ENCODE peak calls at places on chromosomes 3 and 15, in nine cellular contexts. Q is heart left ventricle; P is cardiac fibroblast; R is CD8-positive, alpha-beta T cell; E is GM12865; X is endothelial cell of umbilical vein; H is bronchial epithelial cell; G is BJ; N is AG09309. W is an unnamed sample.

GRCh38 chr15:87500240-87500639 is 756.3 kb downstream of the NTRK3 start:
- DNase-seq in Q (no peak), P (no peak), R (no peak), E (no peak), X (no peak), H (no peak), G (no peak), N (no peak), W (no peak)

GRCh38 chr15:48084759-48085420 is 35.9 kb upstream of the SLC24A5 start:
- DNase-seq in Q (no peak), P (peak; percentile 42), R (no peak), E (peak; percentile 36), X (peak; percentile 18), H (peak; percentile 37), G (no peak), N (no peak), W (peak; percentile 32)

GRCh38 chr3:36792342-36792741 is 28.0 kb upstream of the DCLK3 start:
- DNase-seq in Q (no peak), P (peak; percentile 39), R (no peak), E (peak; percentile 50), X (peak; percentile 26), H (peak; percentile 47), G (no peak), N (no peak), W (peak; percentile 35)

GRCh38 chr15:95017950-95018349 is 786.6 kb downstream of the MCTP2 start:
- DNase-seq in Q (peak; percentile 81), P (peak; percentile 54), R (no peak), E (no peak), X (peak; percentile 87), H (no peak), G (no peak), N (no peak), W (no peak)

GRCh38 chr15:73002509-73002908 is 49.8 kb upstream of the NEO1 start:
- DNase-seq in Q (no peak), P (no peak), R (no peak), E (no peak), X (no peak), H (no peak), G (peak; percentile 46), N (peak; percentile 42), W (no peak)

GRCh38 chr3:49869525-49870126 is at the start of gene CAMKV:
- DNase-seq in Q (no peak), P (no peak), R (no peak), E (no peak), X (no peak), H (no peak), G (no peak), N (no peak), W (peak; percentile 55)

GRCh38 chr15:22823495-22824128 is 14.9 kb upstream of the NIPA2 start:
- DNase-seq in Q (no peak), P (no peak), R (no peak), E (no peak), X (no peak), H (no peak), G (no peak), N (no peak), W (no peak)

GRCh38 chr3:129386984-129387383 is 41.5 kb downstream of the EFCAB12 start:
- DNase-seq in Q (no peak), P (no peak), R (no peak), E (no peak), X (no peak), H (no peak), G (no peak), N (no peak), W (no peak)

GRCh38 chr3:133838296-133838789 is 32.7 kb downstream of the SRPRB start:
- DNase-seq in Q (no peak), P (no peak), R (no peak), E (no peak), X (no peak), H (no peak), G (no peak), N (no peak), W (no peak)

GRCh38 chr3:168047190-168047795 is 48.4 kb downstream of the GOLIM4 start:
- DNase-seq in Q (no peak), P (peak; percentile 88), R (no peak), E (peak; percentile 82), X (peak; percentile 83), H (peak; percentile 86), G (peak; percentile 52), N (peak; percentile 68), W (peak; percentile 61)

GRCh38 chr15:70374096-70374495 is 276.4 kb upstream of the TLE3 start:
- DNase-seq in Q (no peak), P (no peak), R (no peak), E (no peak), X (no peak), H (no peak), G (no peak), N (no peak), W (no peak)

GRCh38 chr15:92140802-92141201 is 252.9 kb upstream of the ST8SIA2 start:
- DNase-seq in Q (no peak), P (no peak), R (no peak), E (no peak), X (no peak), H (peak; percentile 84), G (no peak), N (no peak), W (no peak)

GRCh38 chr3:173870976-173871375 is 473.4 kb downstream of the NLGN1 start:
- DNase-seq in Q (no peak), P (no peak), R (no peak), E (no peak), X (no peak), H (no peak), G (no peak), N (no peak), W (no peak)

GRCh38 chr3:101189786-101190185 is 130.6 kb downstream of the IMPG2 start:
- DNase-seq in Q (no peak), P (peak; percentile 29), R (no peak), E (no peak), X (no peak), H (peak; percentile 56), G (no peak), N (peak; percentile 31), W (no peak)

DNA sequence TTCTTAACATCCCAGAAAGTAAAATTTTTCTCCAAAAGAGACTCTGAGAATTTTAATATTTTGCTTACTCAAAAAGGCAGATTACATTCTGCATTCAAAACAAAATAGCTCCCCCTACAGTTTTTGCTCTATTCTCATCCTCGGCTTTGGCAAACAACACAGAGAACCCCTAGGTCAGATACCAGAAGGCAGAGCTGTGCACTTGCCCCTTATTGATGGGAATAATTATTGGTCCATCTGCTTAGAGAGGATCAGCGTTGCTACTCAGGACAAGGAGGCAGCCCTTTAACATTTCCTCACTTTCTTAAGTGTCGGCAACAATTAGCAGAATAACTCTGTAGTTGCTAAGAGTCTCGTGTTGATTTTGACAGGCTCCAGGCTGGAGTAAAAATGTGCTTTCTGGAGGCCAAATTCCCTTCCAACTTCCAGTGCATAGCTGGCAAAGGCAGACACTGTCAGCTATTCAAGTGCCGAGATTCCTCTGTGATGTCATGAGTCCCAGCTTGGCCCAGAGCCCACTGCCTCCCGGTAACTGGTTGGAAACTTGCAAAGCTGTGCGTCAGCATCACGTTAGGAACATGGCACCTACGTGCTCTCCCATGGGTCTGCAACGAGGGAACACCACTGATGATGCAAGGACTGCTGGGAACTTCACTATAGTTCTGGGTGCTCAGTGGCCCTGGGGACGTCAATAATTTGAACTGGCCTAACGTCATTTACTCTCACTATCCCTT is 482.7 kb upstream of the ADAMTS9 start:
- DNase-seq in Q (peak; percentile 95), P (peak; percentile 98), R (no peak), E (no peak), X (peak; percentile 59), H (peak; percentile 21), G (peak; percentile 26), N (peak; percentile 53), W (no peak)
- TF ChIP-seq CTCF in Q (peak; percentile 51), P (peak; percentile 48), R (no peak), E (no peak), X (peak; percentile 47), H (peak; percentile 3), G (peak; percentile 42), N (peak; percentile 26), W (no peak)

GRCh38 chr15:44265757-44266156 is 22.8 kb upstream of the GOLM2 start:
- DNase-seq in Q (no peak), P (no peak), R (no peak), E (no peak), X (no peak), H (no peak), G (no peak), N (no peak), W (no peak)

GRCh38 chr15:44264148-44264547 is 24.4 kb upstream of the GOLM2 start:
- DNase-seq in Q (no peak), P (no peak), R (no peak), E (no peak), X (no peak), H (no peak), G (no peak), N (no peak), W (no peak)

GRCh38 chr15:44261007-44261706 is 27.4 kb upstream of the GOLM2 start:
- DNase-seq in Q (no peak), P (no peak), R (no peak), E (no peak), X (no peak), H (no peak), G (no peak), N (no peak), W (no peak)
- TF ChIP-seq CTCF in Q (no peak), P (peak; percentile 8), R (no peak), E (no peak), X (no peak), H (no peak), G (no peak), N (no peak), W (no peak)

GRCh38 chr3:195853930-195854478 is 42.3 kb upstream of the MUC4 start:
- DNase-seq in Q (no peak), P (no peak), R (no peak), E (no peak), X (no peak), H (no peak), G (no peak), N (no peak), W (no peak)

GRCh38 chr3:195856410-195857084 is 44.8 kb upstream of the MUC4 start:
- DNase-seq in Q (no peak), P (no peak), R (no peak), E (no peak), X (no peak), H (no peak), G (no peak), N (no peak), W (no peak)

GRCh38 chr3:195854628-195855300 is 43.0 kb upstream of the MUC4 start:
- DNase-seq in Q (no peak), P (no peak), R (no peak), E (no peak), X (no peak), H (no peak), G (no peak), N (no peak), W (no peak)

GRCh38 chr3:195853036-195853435 is 41.3 kb upstream of the MUC4 start:
- DNase-seq in Q (no peak), P (no peak), R (no peak), E (no peak), X (no peak), H (no peak), G (no peak), N (no peak), W (no peak)

GRCh38 chr3:195855471-195856409 is 44.0 kb upstream of the MUC4 start:
- DNase-seq in Q (no peak), P (no peak), R (no peak), E (no peak), X (no peak), H (peak; percentile 39), G (no peak), N (no peak), W (no peak)
- TF ChIP-seq CTCF in Q (no peak), P (no peak), R (no peak), E (no peak), X (no peak), H (peak; percentile 61), G (no peak), N (no peak), W (no peak)

GRCh38 chr3:10474847-10475246 is 30.5 kb downstream of the ATP2B2 start:
- DNase-seq in Q (no peak), P (no peak), R (no peak), E (peak; percentile 36), X (no peak), H (no peak), G (no peak), N (no peak), W (peak; percentile 64)
- TF ChIP-seq CTCF in Q (no peak), P (no peak), R (no peak), E (no peak), X (no peak), H (no peak), G (no peak), N (no peak), W (no peak)